ENCODE peak calls at places on chromosomes 11 and 22, in five cellular contexts. R, Y, V, M and E are unnamed samples.
A peak's percentile ranks its signal among the peaks of the same experiment; 100 is the strongest.

GRCh38 chr11:69854719-69855118 is 35.5 kb upstream of the FGF3 start:
- DNase-seq in M (no peak), R (no peak), Y (peak; percentile 70), V (peak; percentile 94), E (no peak)

GRCh38 chr11:72491001-72491400 is 56.7 kb upstream of the CLPB start:
- DNase-seq in V (no peak), M (no peak), R (no peak), Y (peak; percentile 42), E (no peak)

GRCh38 chr11:126547161-126547560 is 191.7 kb downstream of the ST3GAL4 start:
- DNase-seq in V (peak; percentile 38), R (no peak), M (no peak), Y (peak; percentile 87), E (no peak)

GRCh38 chr22:21778705-21779363 is 43.2 kb upstream of the YPEL1 start:
- DNase-seq in M (no peak), R (no peak), Y (peak; percentile 76), V (no peak), E (no peak)

GRCh38 chr11:80414766-80415165 is 973.9 kb upstream of the TENM4 start:
- DNase-seq in V (peak; percentile 61), R (no peak), Y (no peak), M (no peak), E (no peak)

GRCh38 chr11:18322818-18323570 is 627 bp downstream of the GTF2H1 start:
- DNase-seq in R (no peak), Y (peak; percentile 28), V (no peak), M (no peak), E (no peak)

GRCh38 chr11:1303973-1304372 is 5.5 kb downstream of the TOLLIP start:
- DNase-seq in R (peak; percentile 18), Y (no peak), M (no peak), V (no peak), E (peak; percentile 31)

GRCh38 chr11:68819362-68819761 is 22.4 kb downstream of the CPT1A start:
- DNase-seq in M (no peak), R (no peak), V (no peak), Y (no peak), E (no peak)

GRCh38 chr11:86091566-86091965 is 22.7 kb upstream of the PICALM start:
- DNase-seq in Y (peak; percentile 93), M (no peak), V (no peak), R (no peak), E (no peak)

GRCh38 chr22:31343235-31344191 is 2.6 kb downstream of the PATZ1 start:
- DNase-seq in R (peak; percentile 80), Y (no peak), V (peak; percentile 77), M (no peak), E (peak; percentile 67)

GRCh38 chr11:123291201-123291869 is 96.3 kb upstream of the CLMP start:
- DNase-seq in Y (no peak), R (no peak), V (no peak), M (no peak), E (no peak)

GRCh38 chr11:16785520-16786128 is 47.2 kb downstream of the C11orf58 start:
- DNase-seq in Y (peak; percentile 87), R (peak; percentile 84), V (peak; percentile 71), M (peak; percentile 47), E (peak; percentile 84)

GRCh38 chr11:2208691-2209369 is 37.2 kb upstream of the TH start:
- DNase-seq in V (peak; percentile 9), R (no peak), Y (no peak), M (no peak), E (peak; percentile 72)

GRCh38 chr11:76419896-76420295 is 24.9 kb upstream of the EMSY start:
- DNase-seq in M (no peak), Y (peak; percentile 3), V (peak; percentile 32), R (no peak), E (no peak)

GRCh38 chr22:22810018-22810427 is 77.6 kb upstream of the IGLL5 start:
- DNase-seq in Y (no peak), R (peak; percentile 77), M (no peak), V (no peak), E (peak; percentile 51)

GRCh38 chr11:33747969-33748368 is 11.7 kb upstream of the CD59 start:
- DNase-seq in V (no peak), Y (no peak), M (no peak), R (no peak), E (no peak)

GRCh38 chr11:68751331-68751856 is at the start of gene TESMIN:
- DNase-seq in M (peak; percentile 85), R (peak; percentile 97), V (peak; percentile 92), Y (peak; percentile 85), E (peak; percentile 99)

GRCh38 chr11:93510196-93510898 is 32.8 kb downstream of the SMCO4 start:
- DNase-seq in V (no peak), M (no peak), R (no peak), Y (no peak), E (no peak)

GRCh38 chr22:43167001-43167589 is 15.7 kb downstream of the TSPO start:
- DNase-seq in Y (no peak), V (no peak), M (no peak), R (no peak), E (no peak)

DNA sequence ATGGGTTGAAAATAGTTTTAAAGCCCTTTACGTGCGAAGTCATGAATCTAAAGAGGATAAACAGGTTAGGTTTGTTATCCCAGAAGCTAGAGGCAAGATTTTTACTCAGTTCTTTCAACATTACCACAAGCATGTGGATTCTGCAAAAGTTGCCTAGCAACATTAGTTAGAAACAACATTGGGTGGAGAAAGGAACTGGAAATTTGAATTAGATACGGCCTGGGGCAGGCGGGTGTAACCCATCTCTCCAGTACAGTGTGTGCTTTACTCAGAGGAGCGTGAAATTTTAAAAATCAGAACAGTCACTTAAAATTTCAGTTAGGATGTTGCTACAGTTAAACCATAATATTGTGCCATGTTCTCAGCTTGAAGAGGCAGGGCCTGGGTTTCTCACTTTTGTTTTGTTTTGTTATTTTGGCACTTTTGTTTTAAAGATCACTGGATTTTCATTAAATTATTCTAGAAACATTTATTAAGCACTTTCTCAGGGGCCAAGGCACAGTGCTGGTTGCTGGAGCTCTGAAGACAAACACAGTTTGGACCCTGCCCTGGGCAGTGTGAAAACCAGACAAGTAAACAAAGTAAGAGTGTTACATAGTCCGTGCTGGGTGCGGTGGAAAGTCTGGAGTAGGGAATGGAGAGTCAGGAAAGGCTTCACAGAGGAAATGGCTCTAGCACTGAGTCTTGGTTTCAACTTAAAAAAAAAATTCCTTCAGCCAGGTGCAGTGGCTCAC is 4.4 kb upstream of the WEE1 start:
- DNase-seq in R (peak; percentile 90), V (peak; percentile 97), Y (peak; percentile 95), M (peak; percentile 42), E (peak; percentile 44)
- TF ChIP-seq EZH2phosphoT487 in R (no peak), V (no peak), Y (no peak), M (no peak), E (no peak)

GRCh38 chr11:106818416-106818815 is 199.9 kb downstream of the GUCY1A2 start:
- DNase-seq in R (no peak), Y (no peak), V (no peak), M (no peak), E (no peak)

GRCh38 chr11:106813803-106814202 is 204.5 kb downstream of the GUCY1A2 start:
- DNase-seq in Y (no peak), M (no peak), R (no peak), V (no peak), E (no peak)

GRCh38 chr11:106815209-106815608 is 203.1 kb downstream of the GUCY1A2 start:
- DNase-seq in R (no peak), Y (no peak), M (no peak), V (no peak), E (no peak)
- TF ChIP-seq EZH2phosphoT487 in R (no peak), Y (no peak), M (no peak), V (no peak), E (no peak)

GRCh38 chr11:121095561-121095960 is 5.5 kb upstream of the TECTA start:
- DNase-seq in R (no peak), Y (no peak), M (no peak), V (no peak), E (no peak)

GRCh38 chr11:121099885-121100284 is 1.2 kb upstream of the TECTA start:
- DNase-seq in M (no peak), Y (peak; percentile 50), V (peak; percentile 68), R (no peak), E (no peak)

GRCh38 chr11:121104223-121104831 is 3.3 kb downstream of the TECTA start:
- DNase-seq in R (no peak), M (no peak), V (no peak), Y (no peak), E (no peak)

GRCh38 chr11:121100943-121101342 is at the start of gene TECTA:
- DNase-seq in R (no peak), M (no peak), Y (no peak), V (no peak), E (no peak)

DNA sequence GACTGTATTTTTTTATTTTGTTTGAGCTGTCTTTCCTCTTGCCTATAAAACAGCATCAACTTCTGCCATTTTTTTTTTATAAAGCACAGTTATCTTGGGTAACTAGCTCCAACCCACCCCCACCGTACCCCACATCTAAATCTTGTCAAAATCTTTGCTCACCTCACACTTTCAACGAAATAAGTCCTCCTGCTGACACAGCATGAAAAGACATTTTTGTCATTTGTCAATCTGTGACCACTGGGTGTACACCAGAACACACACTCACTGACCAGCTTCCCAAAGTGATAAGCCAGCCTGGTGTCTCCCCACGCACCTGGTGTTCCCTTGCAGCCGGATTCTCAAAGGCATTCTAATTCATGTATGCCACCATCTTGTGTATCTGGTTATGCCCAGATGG is 1.7 kb upstream of the TECTA start:
- DNase-seq in R (no peak), V (no peak), Y (no peak), M (no peak), E (no peak)
- TF ChIP-seq EZH2phosphoT487 in R (no peak), V (no peak), Y (no peak), M (no peak), E (no peak)

GRCh38 chr22:40510965-40511364 is 125.6 kb downstream of the MRTFA start:
- DNase-seq in M (no peak), R (no peak), V (no peak), Y (no peak), E (no peak)

GRCh38 chr22:40511604-40512003 is 124.9 kb downstream of the MRTFA start:
- DNase-seq in Y (peak; percentile 49), V (no peak), M (no peak), R (no peak), E (no peak)

GRCh38 chr22:40506762-40507161 is 129.8 kb downstream of the MRTFA start:
- DNase-seq in V (no peak), R (no peak), Y (no peak), M (no peak), E (no peak)

GRCh38 chr22:40507491-40507890 is 129.0 kb downstream of the MRTFA start:
- DNase-seq in V (no peak), M (no peak), Y (no peak), R (no peak), E (no peak)

DNA sequence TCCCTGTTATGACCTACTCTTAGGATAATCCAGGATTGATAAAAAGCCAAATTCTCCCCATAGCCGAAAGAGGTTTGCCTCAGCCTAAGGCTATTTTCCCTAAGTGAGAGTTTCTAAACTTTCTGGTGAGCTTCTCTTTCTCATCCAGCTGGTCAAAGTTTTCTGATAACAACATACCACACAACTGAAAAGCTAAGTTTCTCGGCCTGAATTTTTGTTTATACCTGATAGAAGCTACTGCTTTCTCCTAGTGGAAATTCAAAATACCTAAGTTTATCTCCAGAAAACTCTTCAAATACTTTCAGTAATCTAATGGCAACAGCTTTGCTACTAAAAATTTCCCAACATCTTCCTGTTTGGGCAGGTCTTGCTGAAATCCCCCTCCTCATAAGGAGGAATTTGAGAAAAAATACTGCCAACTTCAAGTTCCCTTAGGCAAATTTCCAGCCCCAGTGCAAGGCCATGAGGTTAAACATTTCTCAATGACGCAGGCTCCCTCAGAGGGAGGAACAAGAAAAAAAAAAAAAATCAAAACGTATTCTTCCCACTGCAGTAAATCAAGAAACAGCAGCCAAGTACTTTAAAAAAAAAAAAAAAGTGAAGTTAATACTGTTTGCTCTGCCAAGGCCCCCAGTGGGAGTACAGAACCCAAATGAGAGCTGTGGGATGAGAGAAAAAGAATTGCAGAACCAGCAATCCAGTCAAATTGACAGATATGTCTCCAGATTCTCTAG is 127.0 kb downstream of the MRTFA start:
- DNase-seq in V (no peak), R (peak; percentile 65), Y (peak; percentile 86), M (no peak), E (no peak)
- TF ChIP-seq EZH2phosphoT487 in V (no peak), R (no peak), Y (no peak), M (no peak), E (no peak)